ENCODE peak calls at places on chromosomes 13 and 19, in nine cellular contexts. H is adrenal gland; G is SJCRH30; K is Right ventricle myocardium superior; I is AG04450; Q is activated T-cell treated with anti-CD3 and anti-CD28 coated beads, Interleukin-2, amount 50 U/mL, for 72 hours; F is MCF 10A; C is stimulated activated CD4-positive, alpha-beta T cell treated with anti-CD3 and anti-CD28 coated beads, TNF-alpha, amount 100 ng/mL, for 1 hour; E is progenitor cell of endocrine pancreas. R is an unnamed sample.

GRCh38 chr13:26619321-26619720 is 61.8 kb downstream of the WASF3 start:
- DNase-seq in H (no peak), G (no peak), K (no peak), I (peak), Q (no peak), F (no peak), C (no peak), E (no peak), R (peak)

GRCh38 chr13:27053902-27054595 is 117.6 kb downstream of the USP12 start:
- DNase-seq in H (no peak), G (no peak), K (no peak), I (peak), Q (no peak), F (peak), C (no peak), E (no peak), R (peak)

GRCh38 chr19:2542341-2543069 is 66.6 kb downstream of the GADD45B start:
- DNase-seq in H (peak), G (peak), K (peak), I (no peak), Q (no peak), F (peak), C (no peak), E (no peak), R (peak)

GRCh38 chr19:17394891-17395415 is 957 bp upstream of the CCDC194 start:
- DNase-seq in H (peak), G (peak), K (peak), I (no peak), Q (peak), F (peak), C (no peak), E (no peak), R (peak)

GRCh38 chr13:38514575-38514974 is 164.9 kb downstream of the UFM1 start:
- DNase-seq in H (no peak), G (no peak), K (no peak), I (no peak), Q (no peak), F (no peak), C (no peak), E (no peak), R (no peak)

GRCh38 chr19:3608750-3609322 is 2.2 kb upstream of the TBXA2R start:
- DNase-seq in H (no peak), G (no peak), K (peak), I (no peak), Q (no peak), F (no peak), C (no peak), E (no peak), R (peak)

GRCh38 chr19:35847911-35848310 is 4.4 kb downstream of the NPHS1 start:
- DNase-seq in H (no peak), G (no peak), K (no peak), I (no peak), Q (no peak), F (no peak), C (no peak), E (no peak), R (no peak)

GRCh38 chr13:67549331-67549730 is 319.2 kb upstream of the PCDH9 start:
- DNase-seq in H (no peak), G (no peak), K (no peak), I (peak), Q (no peak), F (peak), C (no peak), E (no peak), R (peak)

GRCh38 chr13:47017476-47017875 is 120.6 kb upstream of the HTR2A start:
- DNase-seq in H (no peak), G (no peak), K (no peak), I (no peak), Q (no peak), F (peak), C (no peak), E (no peak), R (peak)

GRCh38 chr19:13841339-13842293 is 35.3 kb upstream of the NANOS3 start:
- DNase-seq in H (peak), G (no peak), K (peak), I (no peak), Q (peak), F (peak), C (no peak), E (no peak), R (peak)

GRCh38 chr19:30160426-30160825 is 211.8 kb upstream of the ZNF536 start:
- DNase-seq in H (no peak), G (no peak), K (no peak), I (no peak), Q (no peak), F (no peak), C (no peak), E (no peak), R (no peak)

GRCh38 chr13:27295096-27295495 is 24.5 kb downstream of the RASL11A start:
- DNase-seq in H (no peak), G (no peak), K (no peak), I (no peak), Q (no peak), F (no peak), C (no peak), E (no peak), R (no peak)

GRCh38 chr13:22428188-22428828 is 752.5 kb upstream of the SGCG start:
- DNase-seq in H (peak), G (no peak), K (no peak), I (no peak), Q (no peak), F (no peak), C (no peak), E (no peak), R (no peak)

GRCh38 chr13:105679832-105680231 is 855.6 kb downstream of the EFNB2 start:
- DNase-seq in H (no peak), G (no peak), K (no peak), I (no peak), Q (no peak), F (no peak), C (no peak), E (no peak), R (no peak)

GRCh38 chr19:16148443-16149045 is 5.1 kb downstream of the HSH2D start:
- DNase-seq in H (no peak), G (no peak), K (no peak), I (no peak), Q (no peak), F (no peak), C (no peak), E (no peak), R (no peak)

GRCh38 chr13:79937311-79938243 is 403.3 kb downstream of the SPRY2 start:
- DNase-seq in H (no peak), G (no peak), K (no peak), I (no peak), Q (no peak), F (peak), C (no peak), E (no peak), R (peak)

GRCh38 chr13:84445776-84446175 is 563.5 kb upstream of the SLITRK1 start:
- DNase-seq in H (no peak), G (peak), K (no peak), I (peak), Q (no peak), F (peak), C (no peak), E (no peak), R (no peak)